ENCODE peak calls at places on chromosome 16, in five cellular contexts. I, F, K, D and S are unnamed samples.
A peak's percentile ranks its signal among the peaks of the same experiment; 100 is the strongest.

GRCh38 chr16:88034770-88035169 is 83.5 kb downstream of the BANP start:
- DNase-seq in K (no peak), D (no peak), I (no peak), F (no peak), S (no peak)

GRCh38 chr16:1997591-1998359 is 8.0 kb downstream of the SYNGR3 start:
- DNase-seq in D (no peak), I (no peak), F (peak; percentile 51), K (no peak), S (no peak)

GRCh38 chr16:87757841-87758426 is 7.9 kb downstream of the KLHDC4 start:
- DNase-seq in K (no peak), I (peak; percentile 71), F (no peak), D (no peak), S (no peak)

GRCh38 chr16:83835972-83836566 is 28.3 kb downstream of the HSBP1 start:
- DNase-seq in F (no peak), I (peak; percentile 63), D (no peak), K (no peak), S (peak; percentile 34)

GRCh38 chr16:84820771-84821170 is 986 bp downstream of the CRISPLD2 start:
- DNase-seq in I (no peak), F (no peak), K (no peak), D (no peak), S (no peak)

GRCh38 chr16:84585886-84586285 is 32.0 kb downstream of the COTL1 start:
- DNase-seq in K (no peak), F (no peak), I (no peak), D (no peak), S (no peak)

GRCh38 chr16:16027728-16028310 is 78.4 kb downstream of the ABCC1 start:
- DNase-seq in F (no peak), K (peak; percentile 90), D (no peak), I (no peak), S (no peak)

GRCh38 chr16:87418216-87418615 is 26.1 kb downstream of the MAP1LC3B start:
- DNase-seq in K (no peak), I (no peak), D (no peak), F (no peak), S (no peak)

GRCh38 chr16:3149630-3150345 is 15.0 kb downstream of the ZNF213 start:
- DNase-seq in K (peak; percentile 73), F (peak; percentile 79), I (peak; percentile 44), D (peak; percentile 87), S (no peak)

GRCh38 chr16:85384831-85385462 is 228.2 kb upstream of the GSE1 start:
- DNase-seq in D (no peak), F (peak; percentile 9), K (peak; percentile 55), I (peak; percentile 19), S (no peak)

GRCh38 chr16:28263305-28263704 is 29.0 kb upstream of the SBK1 start:
- DNase-seq in I (no peak), K (no peak), D (no peak), F (no peak), S (no peak)

GRCh38 chr16:78906135-78906534 is 694.4 kb downstream of the MAF start:
- DNase-seq in K (no peak), F (no peak), I (no peak), D (no peak), S (no peak)

GRCh38 chr16:24568392-24568791 is 29.0 kb downstream of the RBBP6 start:
- DNase-seq in K (no peak), I (peak; percentile 39), D (no peak), F (no peak), S (peak; percentile 16)

DNA sequence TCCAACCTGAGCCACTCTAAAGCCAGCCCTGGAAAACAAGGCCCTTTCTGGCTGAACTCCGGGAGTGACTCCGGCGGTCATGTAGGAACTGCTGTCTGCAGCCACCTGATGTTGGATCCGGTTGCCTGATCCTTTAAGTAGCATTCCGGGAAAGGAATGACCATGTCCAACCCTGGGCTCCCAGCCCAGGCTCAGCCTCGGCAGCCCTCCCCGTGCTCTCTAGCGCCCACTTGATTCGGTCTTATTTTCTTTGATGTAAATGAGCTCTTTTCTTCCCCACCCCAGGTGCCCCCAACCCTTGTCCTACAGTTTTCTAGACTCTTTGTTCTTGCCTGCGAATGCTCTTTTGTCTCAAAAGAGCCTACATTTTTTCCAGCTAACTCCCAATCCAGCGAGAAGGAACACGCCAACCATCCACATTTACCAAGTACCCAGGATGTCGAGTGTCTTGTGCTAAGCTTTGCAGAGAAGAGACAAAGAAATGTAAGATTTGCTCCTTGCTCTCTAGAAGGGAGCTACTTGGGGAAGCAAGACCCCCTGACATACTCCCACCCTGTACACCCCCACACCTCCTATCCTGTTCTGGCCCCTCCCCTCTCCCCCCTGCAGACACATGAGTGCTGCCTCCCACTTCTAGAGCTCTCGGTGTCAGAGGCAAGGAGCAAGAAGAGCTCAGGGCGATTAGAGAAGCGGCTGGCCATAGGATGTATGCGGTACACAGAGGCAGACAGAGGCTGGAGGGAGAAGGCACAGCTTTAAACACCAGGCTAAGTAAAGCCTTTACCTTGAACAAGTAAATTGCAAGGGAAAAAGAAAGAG is 53.8 kb downstream of the COG7 start:
- DNase-seq in D (peak; percentile 59), I (no peak), K (no peak), F (peak; percentile 54), S (no peak)
- H3K27ac ChIP-seq in D (no peak overlapping the region), I (no peak overlapping the region), K (peak overlapping the region; percentile 30), F (peak overlapping the region; percentile 82), S (no peak overlapping the region)

GRCh38 chr16:374616-374926 is 4.2 kb upstream of the MRPL28 start:
- DNase-seq in I (no peak), F (no peak), D (no peak), K (no peak), S (no peak)

GRCh38 chr16:376817-377418 is 4.9 kb downstream of the PGAP6 start:
- DNase-seq in I (no peak), D (no peak), F (no peak), K (no peak), S (no peak)

GRCh38 chr16:375212-375611 is 4.9 kb upstream of the MRPL28 start:
- DNase-seq in D (no peak), I (no peak), F (no peak), K (no peak), S (no peak)

GRCh38 chr16:377419-377951 is 4.3 kb downstream of the PGAP6 start:
- DNase-seq in F (no peak), D (no peak), K (no peak), I (no peak), S (no peak)

DNA sequence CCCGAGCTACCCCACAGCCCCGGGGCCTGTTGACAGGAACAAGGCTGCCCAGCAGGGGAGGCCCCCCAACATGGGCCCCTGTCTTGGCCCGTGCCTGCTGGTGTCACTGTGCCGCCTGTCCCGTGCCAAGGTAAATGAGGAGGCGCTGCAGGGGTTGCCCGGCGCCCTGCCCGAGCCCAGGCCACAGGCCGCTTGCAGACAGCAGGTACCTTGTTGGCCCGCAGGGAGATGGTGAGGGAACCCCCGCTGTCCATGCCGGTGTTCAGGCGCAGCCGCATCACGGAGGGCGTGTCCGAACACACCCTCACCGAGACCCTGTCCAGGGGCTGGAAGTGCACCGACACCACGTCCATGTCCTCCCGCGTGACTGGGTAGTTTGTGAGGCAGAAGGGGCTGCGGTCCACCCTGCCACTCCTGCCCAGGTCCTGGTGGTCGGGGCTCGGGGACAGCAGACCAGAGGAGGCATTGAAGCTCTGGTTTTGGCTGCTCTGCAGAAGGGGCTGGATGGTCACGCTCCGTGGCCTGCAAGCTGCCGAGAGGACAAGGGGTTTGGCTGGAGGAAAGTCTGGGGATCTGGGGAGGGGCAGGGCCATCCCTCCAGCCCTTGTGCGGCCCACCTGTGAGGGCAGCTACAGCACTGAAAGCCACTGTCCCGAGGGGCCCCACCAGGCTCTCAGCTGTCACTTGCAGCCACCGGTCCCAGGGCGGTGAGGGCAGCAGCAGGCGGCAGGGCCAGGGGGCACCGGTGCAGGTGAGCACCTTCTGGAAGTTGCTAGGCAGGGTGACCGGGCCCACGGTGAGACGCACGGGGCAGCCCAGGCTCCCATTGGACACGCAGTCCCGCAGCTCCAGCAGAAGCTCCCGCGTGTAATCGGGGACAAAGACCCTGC is 5.6 kb downstream of the PGAP6 start:
- DNase-seq in I (no peak), D (no peak), F (no peak), K (no peak), S (no peak)
- H3K36me3 ChIP-seq in I (no peaks in the 10 kb centered on the region), D (no peaks in the 10 kb centered on the region), F (no peaks in the 10 kb centered on the region), K (peaks cover 68% of the 10 kb centered on the region), S (no peaks in the 10 kb centered on the region)

GRCh38 chr16:30444231-30445148 is 1.2 kb downstream of the SEPHS2 start:
- DNase-seq in K (no peak), D (no peak), I (no peak), F (no peak), S (no peak)
- H3K27ac ChIP-seq in K (peak overlapping the region; percentile 98), D (no peak overlapping the region), I (no peak overlapping the region), F (peak overlapping the region; percentile 100), S (peak overlapping the region; percentile 94)

GRCh38 chr16:67862623-67863583 is 9.9 kb upstream of the EDC4 start:
- DNase-seq in I (no peak), D (peak; percentile 91), F (peak; percentile 83), K (peak; percentile 37), S (no peak)
- H3K36me3 ChIP-seq in I (peaks cover 18% of the 10 kb centered on the region), D (no peaks in the 10 kb centered on the region), F (no peaks in the 10 kb centered on the region), K (peaks cover 34% of the 10 kb centered on the region), S (peaks cover 7% of the 10 kb centered on the region)

GRCh38 chr16:11268921-11269375 is at the start of gene TNP2:
- DNase-seq in D (no peak), F (no peak), I (no peak), K (no peak), S (no peak)
- H3K27ac ChIP-seq in D (no peak within 1 kb of the TSS), F (no peak within 1 kb of the TSS), I (no peak within 1 kb of the TSS), K (no peak within 1 kb of the TSS), S (no peak within 1 kb of the TSS)

DNA sequence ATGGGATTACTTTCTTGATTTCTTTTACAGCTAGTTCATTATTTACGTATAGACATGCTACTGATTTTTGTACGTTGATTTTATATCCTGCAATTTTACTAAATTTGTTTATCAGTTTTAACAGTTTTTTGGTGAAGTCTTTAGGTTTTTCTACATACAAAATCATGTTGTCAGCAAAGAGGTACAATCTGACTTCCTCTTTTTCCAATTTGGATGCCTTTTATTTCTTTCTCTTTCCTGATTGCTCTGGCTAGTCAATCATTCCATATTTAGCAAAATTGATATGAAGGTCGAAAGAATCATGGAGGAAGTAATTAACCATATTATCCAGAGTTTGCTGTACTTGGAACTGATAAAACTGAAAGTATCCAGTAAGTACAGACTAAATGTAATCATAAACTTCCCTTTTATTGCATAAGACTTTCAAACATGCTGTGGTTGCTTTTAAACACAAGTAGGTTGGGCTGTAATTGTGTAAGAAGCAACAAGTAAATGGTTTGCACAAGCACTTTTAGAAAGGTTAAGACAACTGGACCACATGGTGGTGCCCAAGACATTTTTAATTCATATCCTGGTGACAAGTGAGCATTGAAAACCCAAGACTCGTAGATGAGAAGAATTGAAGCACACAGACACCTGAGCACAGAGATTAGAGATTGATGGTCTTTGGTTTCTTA is 8.4 kb downstream of the GDE1 start:
- DNase-seq in I (no peak), K (no peak), F (no peak), D (no peak), S (no peak)
- H3K36me3 ChIP-seq in I (peaks cover 29% of the 10 kb centered on the region), K (peaks cover 74% of the 10 kb centered on the region), F (no peaks in the 10 kb centered on the region), D (peaks cover 4% of the 10 kb centered on the region), S (peaks cover 55% of the 10 kb centered on the region)

GRCh38 chr16:22222006-22222405 is 15.9 kb downstream of the EEF2K start:
- DNase-seq in K (no peak), D (no peak), I (no peak), F (no peak), S (no peak)

GRCh38 chr16:22220714-22221113 is 14.6 kb downstream of the EEF2K start:
- DNase-seq in K (peak; percentile 55), D (peak; percentile 93), F (peak; percentile 88), I (no peak), S (no peak)

GRCh38 chr16:22219389-22220075 is 13.5 kb downstream of the EEF2K start:
- DNase-seq in F (no peak), I (no peak), D (no peak), K (no peak), S (no peak)

GRCh38 chr16:22217890-22218730 is 12.0 kb downstream of the EEF2K start:
- DNase-seq in K (no peak), F (peak; percentile 55), D (peak; percentile 85), I (no peak), S (no peak)

GRCh38 chr16:22220076-22220453 is 14.0 kb downstream of the EEF2K start:
- DNase-seq in K (no peak), D (no peak), F (peak; percentile 74), I (no peak), S (no peak)
- H3K27ac ChIP-seq in K (peak overlapping the region; percentile 54), D (no peak overlapping the region), F (peak overlapping the region; percentile 96), I (no peak overlapping the region), S (peak overlapping the region; percentile 28)